ENCODE peak calls at places on chromosomes 12 and 14, in nine cellular contexts. R is CMK, F is cardiac fibroblast, B is ureter, W is left kidney, I is tibial artery, M is pancreas, D is ecto neural progenitor cell, O is astrocyte of the cerebellum. A is an unnamed sample.

GRCh38 chr14:50846171-50846880 is 15.4 kb upstream of the NIN start:
- DNase-seq in R (no peak), F (peak), B (no peak), W (no peak), I (no peak), M (no peak), D (no peak), O (peak), A (no peak)

GRCh38 chr14:103545219-103545914 is 16.4 kb downstream of the TRMT61A start:
- DNase-seq in R (no peak), F (no peak), B (no peak), W (no peak), I (no peak), M (no peak), D (no peak), O (no peak), A (no peak)

GRCh38 chr14:66045572-66046021 is 440.6 kb upstream of the CCDC196 start:
- DNase-seq in R (no peak), F (peak), B (no peak), W (peak), I (no peak), M (no peak), D (peak), O (no peak), A (no peak)

GRCh38 chr12:25950329-25951115 is 8.0 kb upstream of the RASSF8 start:
- DNase-seq in R (no peak), F (no peak), B (no peak), W (no peak), I (no peak), M (no peak), D (peak), O (no peak), A (no peak)

GRCh38 chr12:257521-258321 is 4.9 kb downstream of the SLC6A13 start:
- DNase-seq in R (no peak), F (no peak), B (no peak), W (no peak), I (no peak), M (no peak), D (no peak), O (no peak), A (no peak)

GRCh38 chr12:11705010-11705409 is 55.5 kb downstream of the ETV6 start:
- DNase-seq in R (no peak), F (peak), B (no peak), W (no peak), I (no peak), M (no peak), D (no peak), O (peak), A (no peak)

GRCh38 chr12:53952871-53953734 is 1.6 kb upstream of the HOXC12 start:
- DNase-seq in R (no peak), F (no peak), B (no peak), W (peak), I (no peak), M (no peak), D (no peak), O (no peak), A (no peak)

GRCh38 chr12:58925733-58926113 is 5.4 kb upstream of the LRIG3 start:
- DNase-seq in R (no peak), F (no peak), B (no peak), W (no peak), I (no peak), M (no peak), D (no peak), O (no peak), A (no peak)

GRCh38 chr12:95173392-95174251 is 43.6 kb downstream of the FGD6 start:
- DNase-seq in R (no peak), F (peak), B (peak), W (peak), I (no peak), M (peak), D (no peak), O (peak), A (no peak)

GRCh38 chr14:89309670-89310177 is 107.3 kb downstream of the FOXN3 start:
- DNase-seq in R (no peak), F (no peak), B (no peak), W (no peak), I (no peak), M (no peak), D (no peak), O (no peak), A (no peak)

GRCh38 chr12:40216516-40217288 is 8.1 kb upstream of the LRRK2 start:
- DNase-seq in R (no peak), F (no peak), B (no peak), W (peak), I (no peak), M (no peak), D (no peak), O (no peak), A (no peak)

GRCh38 chr14:46054526-46054925 is 597.1 kb downstream of the RPL10L start:
- DNase-seq in R (no peak), F (peak), B (no peak), W (no peak), I (no peak), M (no peak), D (no peak), O (peak), A (no peak)

GRCh38 chr14:66444271-66444987 is 41.7 kb upstream of the CCDC196 start:
- DNase-seq in R (no peak), F (peak), B (peak), W (no peak), I (no peak), M (peak), D (no peak), O (no peak), A (no peak)

GRCh38 chr12:56955631-56956256 is 1.7 kb downstream of the RDH16 start:
- DNase-seq in R (no peak), F (peak), B (no peak), W (no peak), I (no peak), M (no peak), D (peak), O (no peak), A (no peak)

GRCh38 chr12:40185303-40185693 is 39.5 kb upstream of the LRRK2 start:
- DNase-seq in R (no peak), F (no peak), B (no peak), W (no peak), I (no peak), M (no peak), D (no peak), O (no peak), A (no peak)

GRCh38 chr14:67569011-67569650 is 30.9 kb downstream of the PIGH start:
- DNase-seq in R (no peak), F (no peak), B (no peak), W (peak), I (no peak), M (no peak), D (no peak), O (no peak), A (no peak)

GRCh38 chr12:18718462-18718861 is 19.4 kb downstream of the PLCZ1 start:
- DNase-seq in R (no peak), F (no peak), B (no peak), W (no peak), I (no peak), M (no peak), D (no peak), O (no peak), A (no peak)

GRCh38 chr14:27243360-27243759 is 645.5 kb upstream of the NOVA1 start:
- DNase-seq in R (no peak), F (no peak), B (no peak), W (no peak), I (no peak), M (no peak), D (no peak), O (no peak), A (no peak)

GRCh38 chr14:104818714-104819161 is 17.8 kb downstream of the ZBTB42 start:
- DNase-seq in R (no peak), F (no peak), B (peak), W (no peak), I (peak), M (peak), D (no peak), O (no peak), A (no peak)

GRCh38 chr12:50529345-50529744 is 24.6 kb downstream of the DIP2B start:
- DNase-seq in R (no peak), F (no peak), B (no peak), W (no peak), I (no peak), M (no peak), D (no peak), O (no peak), A (no peak)

GRCh38 chr12:3896851-3897351 is 23.7 kb upstream of the PARP11 start:
- DNase-seq in R (no peak), F (peak), B (no peak), W (no peak), I (peak), M (no peak), D (no peak), O (no peak), A (no peak)

GRCh38 chr14:94571950-94572349 is 9.3 kb upstream of the SERPINA5 start:
- DNase-seq in R (no peak), F (peak), B (no peak), W (no peak), I (no peak), M (peak), D (no peak), O (peak), A (no peak)

GRCh38 chr12:6696690-6697583 is 3.7 kb downstream of the PIANP start:
- DNase-seq in R (no peak), F (no peak), B (no peak), W (peak), I (no peak), M (no peak), D (no peak), O (no peak), A (no peak)

GRCh38 chr12:39780527-39781446 is 161.2 kb upstream of the ABCD2 start:
- DNase-seq in R (no peak), F (no peak), B (no peak), W (peak), I (no peak), M (no peak), D (no peak), O (no peak), A (no peak)

GRCh38 chr12:54240971-54241588 is 38.8 kb downstream of the CBX5 start:
- DNase-seq in R (no peak), F (no peak), B (no peak), W (no peak), I (no peak), M (no peak), D (no peak), O (no peak), A (no peak)

GRCh38 chr12:129659927-129660326 is 243.9 kb downstream of the TMEM132D start:
- DNase-seq in R (no peak), F (peak), B (no peak), W (peak), I (no peak), M (peak), D (no peak), O (peak), A (no peak)